ENCODE peak calls at places on chromosomes 1 and 21, in four cellular contexts. One of them, this sample, is unnamed.

GRCh38 chr1:116323419-116323987 is 49.5 kb upstream of the ATP1A1 start:
- DNase-seq in fibroblast of lung: no peak
- DNase-seq in neuronal stem cell: no peak
- DNase-seq in SK-N-SH: no peak
- DNase-seq in this sample: no peak

GRCh38 chr1:20742671-20743070 is 10.2 kb upstream of the SH2D5 start:
- DNase-seq in fibroblast of lung: no peak
- DNase-seq in neuronal stem cell: no peak
- DNase-seq in SK-N-SH: no peak
- DNase-seq in this sample: no peak

GRCh38 chr1:99728494-99729235 is 37.8 kb downstream of the FRRS1 start:
- DNase-seq in fibroblast of lung: peak; percentile 28
- DNase-seq in neuronal stem cell: no peak
- DNase-seq in SK-N-SH: peak; percentile 22
- DNase-seq in this sample: peak; percentile 74

GRCh38 chr1:169013821-169014220 is 92.7 kb upstream of the ATP1B1 start:
- DNase-seq in fibroblast of lung: no peak
- DNase-seq in neuronal stem cell: no peak
- DNase-seq in SK-N-SH: no peak
- DNase-seq in this sample: no peak

GRCh38 chr1:99180915-99181314 is 83.4 kb upstream of the PLPPR4 start:
- DNase-seq in fibroblast of lung: no peak
- DNase-seq in neuronal stem cell: no peak
- DNase-seq in SK-N-SH: peak; percentile 40
- DNase-seq in this sample: no peak

GRCh38 chr1:238061967-238062613 is 171.4 kb upstream of the ZP4 start:
- DNase-seq in fibroblast of lung: peak; percentile 86
- DNase-seq in neuronal stem cell: no peak
- DNase-seq in SK-N-SH: no peak
- DNase-seq in this sample: no peak

GRCh38 chr21:41895643-41896493 is 16.7 kb upstream of the PRDM15 start:
- DNase-seq in fibroblast of lung: peak; percentile 33
- DNase-seq in neuronal stem cell: no peak
- DNase-seq in SK-N-SH: no peak
- DNase-seq in this sample: peak; percentile 29

GRCh38 chr1:185375583-185375982 is 58.5 kb upstream of the IVNS1ABP start:
- DNase-seq in fibroblast of lung: no peak
- DNase-seq in neuronal stem cell: no peak
- DNase-seq in SK-N-SH: no peak
- DNase-seq in this sample: peak; percentile 36

GRCh38 chr1:99503276-99503747 is 142.6 kb upstream of the PALMD start:
- DNase-seq in fibroblast of lung: peak; percentile 67
- DNase-seq in neuronal stem cell: no peak
- DNase-seq in SK-N-SH: no peak
- DNase-seq in this sample: no peak

GRCh38 chr1:38624341-38625039 is 235.1 kb downstream of the RRAGC start:
- DNase-seq in fibroblast of lung: no peak
- DNase-seq in neuronal stem cell: no peak
- DNase-seq in SK-N-SH: no peak
- DNase-seq in this sample: no peak

GRCh38 chr1:43367904-43368645 is at the start of gene ELOVL1:
- DNase-seq in fibroblast of lung: peak; percentile 84
- DNase-seq in neuronal stem cell: peak; percentile 83
- DNase-seq in SK-N-SH: peak; percentile 99
- DNase-seq in this sample: peak; percentile 89

GRCh38 chr1:228268891-228269285 is 61.0 kb downstream of the OBSCN start:
- DNase-seq in fibroblast of lung: no peak
- DNase-seq in neuronal stem cell: no peak
- DNase-seq in SK-N-SH: peak; percentile 32
- DNase-seq in this sample: no peak

GRCh38 chr1:35001743-35002142 is 16.6 kb upstream of the TMEM35B start:
- DNase-seq in fibroblast of lung: peak; percentile 81
- DNase-seq in neuronal stem cell: no peak
- DNase-seq in SK-N-SH: no peak
- DNase-seq in this sample: no peak

GRCh38 chr1:232557661-232558260 is 72.2 kb downstream of the SIPA1L2 start:
- DNase-seq in fibroblast of lung: no peak
- DNase-seq in neuronal stem cell: no peak
- DNase-seq in SK-N-SH: no peak
- DNase-seq in this sample: no peak

GRCh38 chr1:46643368-46643775 is 24.8 kb downstream of the ATPAF1 start:
- DNase-seq in fibroblast of lung: peak; percentile 92
- DNase-seq in neuronal stem cell: no peak
- DNase-seq in SK-N-SH: no peak
- DNase-seq in this sample: peak; percentile 54

GRCh38 chr1:53298163-53298685 is 29.6 kb downstream of the LRP8 start:
- DNase-seq in fibroblast of lung: no peak
- DNase-seq in neuronal stem cell: no peak
- DNase-seq in SK-N-SH: no peak
- DNase-seq in this sample: no peak

GRCh38 chr21:45590726-45591618 is 48.7 kb upstream of the SLC19A1 start:
- DNase-seq in fibroblast of lung: no peak
- DNase-seq in neuronal stem cell: no peak
- DNase-seq in SK-N-SH: no peak
- DNase-seq in this sample: no peak

GRCh38 chr1:208010487-208011079 is 99.7 kb upstream of the CD34 start:
- DNase-seq in fibroblast of lung: peak; percentile 71
- DNase-seq in neuronal stem cell: no peak
- DNase-seq in SK-N-SH: no peak
- DNase-seq in this sample: no peak

GRCh38 chr1:216612291-216612690 is 110.9 kb downstream of the ESRRG start:
- DNase-seq in fibroblast of lung: no peak
- DNase-seq in neuronal stem cell: no peak
- DNase-seq in SK-N-SH: no peak
- DNase-seq in this sample: no peak

GRCh38 chr1:151946366-151946764 is 37.1 kb upstream of the THEM4 start:
- DNase-seq in fibroblast of lung: peak; percentile 54
- DNase-seq in neuronal stem cell: no peak
- DNase-seq in SK-N-SH: no peak
- DNase-seq in this sample: no peak

GRCh38 chr1:228345201-228345930 is 61.3 kb downstream of the TRIM11 start:
- DNase-seq in fibroblast of lung: no peak
- DNase-seq in neuronal stem cell: no peak
- DNase-seq in SK-N-SH: no peak
- DNase-seq in this sample: no peak

GRCh38 chr1:28915036-28915895 is 897 bp downstream of the EPB41 start:
- DNase-seq in fibroblast of lung: peak; percentile 56
- DNase-seq in neuronal stem cell: peak; percentile 45
- DNase-seq in SK-N-SH: peak; percentile 44
- DNase-seq in this sample: peak; percentile 59

GRCh38 chr1:182702826-182703524 is 18.6 kb upstream of the RGS8 start:
- DNase-seq in fibroblast of lung: no peak
- DNase-seq in neuronal stem cell: no peak
- DNase-seq in SK-N-SH: peak; percentile 58
- DNase-seq in this sample: no peak

GRCh38 chr21:42201615-42202161 is 17.3 kb upstream of the ABCG1 start:
- DNase-seq in fibroblast of lung: no peak
- DNase-seq in neuronal stem cell: no peak
- DNase-seq in SK-N-SH: no peak
- DNase-seq in this sample: no peak

GRCh38 chr1:235984041-235984820 is 80.7 kb downstream of the NID1 start:
- DNase-seq in fibroblast of lung: peak; percentile 85
- DNase-seq in neuronal stem cell: no peak
- DNase-seq in SK-N-SH: no peak
- DNase-seq in this sample: peak; percentile 92

GRCh38 chr1:248824301-248824700 is 1.4 kb downstream of the SH3BP5L start:
- DNase-seq in fibroblast of lung: no peak
- DNase-seq in neuronal stem cell: no peak
- DNase-seq in SK-N-SH: no peak
- DNase-seq in this sample: no peak

GRCh38 chr1:248822148-248823032 is 3.3 kb downstream of the SH3BP5L start:
- DNase-seq in fibroblast of lung: peak; percentile 40
- DNase-seq in neuronal stem cell: no peak
- DNase-seq in SK-N-SH: no peak
- DNase-seq in this sample: no peak

GRCh38 chr1:248824701-248825100 is 1.0 kb downstream of the SH3BP5L start:
- DNase-seq in fibroblast of lung: no peak
- DNase-seq in neuronal stem cell: no peak
- DNase-seq in SK-N-SH: no peak
- DNase-seq in this sample: no peak

GRCh38 chr1:248825136-248825535 is 579 bp downstream of the SH3BP5L start:
- DNase-seq in fibroblast of lung: no peak
- DNase-seq in neuronal stem cell: no peak
- DNase-seq in SK-N-SH: no peak
- DNase-seq in this sample: no peak

DNA sequence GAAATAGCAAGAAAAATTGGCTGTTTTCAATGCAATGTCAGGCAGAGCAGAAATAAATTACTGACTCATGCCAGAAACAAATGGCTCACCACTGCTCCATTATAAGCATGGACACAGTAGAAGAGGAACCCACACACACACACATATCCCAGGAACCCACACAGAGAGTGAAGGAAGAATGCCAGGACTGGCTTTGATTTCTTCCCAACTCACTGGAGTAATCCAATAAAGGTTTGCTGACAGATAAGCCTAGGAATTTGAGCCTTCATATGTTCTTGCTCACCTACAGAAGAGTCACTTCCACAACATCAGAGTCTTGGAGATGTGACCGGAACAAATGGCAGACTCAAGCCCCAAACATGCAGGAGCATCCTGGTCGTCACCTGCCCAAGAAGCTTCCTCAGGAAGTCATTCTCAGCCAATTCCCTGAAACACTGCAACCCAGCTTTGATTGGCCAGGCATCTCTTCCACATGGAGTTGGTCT is 2.2 kb downstream of the SH3BP5L start:
- DNase-seq in fibroblast of lung: peak; percentile 96
- DNase-seq in neuronal stem cell: no peak
- DNase-seq in SK-N-SH: no peak
- DNase-seq in this sample: no peak
- H3K4me3 ChIP-seq in fibroblast of lung: peak overlapping the region; percentile 24
- H3K4me3 ChIP-seq in neuronal stem cell: no peak overlapping the region
- H3K4me3 ChIP-seq in SK-N-SH: peak overlapping the region; percentile 72
- H3K4me3 ChIP-seq in this sample: no peak overlapping the region

DNA sequence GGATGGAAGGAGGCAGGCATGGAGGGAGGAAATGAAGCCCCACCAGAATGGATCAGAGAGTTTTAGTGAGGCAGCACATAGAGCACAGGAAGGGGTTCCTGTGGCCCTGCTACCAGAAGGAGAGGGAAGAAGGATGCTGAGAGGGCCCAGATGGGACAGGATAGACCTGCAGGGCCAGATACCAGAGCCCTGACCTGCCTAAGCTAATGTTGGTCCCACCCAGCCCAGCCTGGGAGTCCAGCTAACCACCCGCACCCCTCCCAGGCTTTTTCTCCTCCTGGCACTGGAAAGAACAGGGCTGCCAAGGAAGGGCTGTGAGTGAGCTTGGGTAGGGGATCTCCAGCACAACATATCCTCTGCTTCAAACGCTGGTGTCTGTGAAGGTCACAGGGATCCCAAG is 6.9 kb downstream of the NECTIN4 start:
- DNase-seq in fibroblast of lung: no peak
- DNase-seq in neuronal stem cell: no peak
- DNase-seq in SK-N-SH: no peak
- DNase-seq in this sample: no peak
- H3K9ac ChIP-seq in fibroblast of lung: no peak overlapping the region
- H3K9ac ChIP-seq in neuronal stem cell: no peak overlapping the region
- H3K9ac ChIP-seq in SK-N-SH: no peak overlapping the region
- H3K9ac ChIP-seq in this sample: no peak overlapping the region

DNA sequence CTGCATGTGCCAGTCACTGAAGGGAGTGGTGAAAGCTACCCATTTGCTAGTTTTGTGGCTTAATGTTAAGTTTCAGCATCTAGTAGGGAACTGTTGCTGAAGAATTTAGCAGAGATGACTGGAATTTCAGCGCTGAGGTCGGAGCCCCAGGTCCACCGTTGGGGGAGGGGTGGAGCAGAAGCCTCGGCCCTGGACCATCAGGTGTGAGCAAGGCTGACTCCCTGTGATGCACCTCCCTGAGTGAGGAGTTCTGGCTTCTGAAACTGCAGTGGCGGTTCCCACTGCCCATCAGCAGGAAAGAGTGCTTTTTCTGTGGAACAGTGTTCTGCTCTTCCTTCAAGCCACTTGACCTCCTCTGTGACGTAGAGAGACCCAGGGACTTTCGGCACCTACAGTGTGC is 1.3 kb downstream of the NOS1AP start:
- DNase-seq in fibroblast of lung: no peak
- DNase-seq in neuronal stem cell: no peak
- DNase-seq in SK-N-SH: no peak
- DNase-seq in this sample: peak; percentile 12
- H3K4me3 ChIP-seq in fibroblast of lung: no peak overlapping the region
- H3K4me3 ChIP-seq in neuronal stem cell: peak overlapping the region; percentile 97
- H3K4me3 ChIP-seq in SK-N-SH: no peak overlapping the region
- H3K4me3 ChIP-seq in this sample: peak overlapping the region; percentile 61

DNA sequence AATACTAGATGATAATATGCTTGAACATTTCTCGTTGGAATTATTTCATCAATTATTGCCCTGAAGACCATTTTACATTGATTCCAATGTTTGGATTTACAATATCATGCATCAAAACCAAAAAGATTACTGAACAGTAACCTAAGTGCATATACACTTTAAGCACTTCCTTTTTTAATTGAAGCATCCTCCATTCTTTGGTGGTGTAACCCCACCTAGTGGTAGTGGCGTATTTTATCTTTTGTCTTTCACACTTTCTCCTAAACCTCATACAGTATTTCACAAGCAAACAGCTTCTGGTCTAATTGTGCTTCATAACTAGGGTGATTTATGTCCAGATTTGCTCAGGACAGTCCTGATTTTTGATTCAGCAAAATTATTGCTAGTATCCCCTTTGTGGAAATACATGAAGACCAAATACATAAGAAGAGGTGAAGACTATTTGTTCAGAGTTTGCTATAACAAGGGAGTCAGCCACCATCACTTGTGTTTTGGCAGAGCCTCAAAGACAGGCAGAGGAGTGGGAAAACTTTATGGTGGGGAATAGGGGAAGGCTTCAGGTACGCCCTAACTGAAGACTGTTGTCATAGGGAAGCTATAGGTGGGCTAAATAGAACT is 3.4 kb upstream of the NVL start:
- DNase-seq in fibroblast of lung: peak; percentile 46
- DNase-seq in neuronal stem cell: no peak
- DNase-seq in SK-N-SH: peak; percentile 57
- DNase-seq in this sample: peak; percentile 80
- H3K9ac ChIP-seq in fibroblast of lung: no peak overlapping the region
- H3K9ac ChIP-seq in neuronal stem cell: no peak overlapping the region
- H3K9ac ChIP-seq in SK-N-SH: peak overlapping the region; percentile 61
- H3K9ac ChIP-seq in this sample: no peak overlapping the region

DNA sequence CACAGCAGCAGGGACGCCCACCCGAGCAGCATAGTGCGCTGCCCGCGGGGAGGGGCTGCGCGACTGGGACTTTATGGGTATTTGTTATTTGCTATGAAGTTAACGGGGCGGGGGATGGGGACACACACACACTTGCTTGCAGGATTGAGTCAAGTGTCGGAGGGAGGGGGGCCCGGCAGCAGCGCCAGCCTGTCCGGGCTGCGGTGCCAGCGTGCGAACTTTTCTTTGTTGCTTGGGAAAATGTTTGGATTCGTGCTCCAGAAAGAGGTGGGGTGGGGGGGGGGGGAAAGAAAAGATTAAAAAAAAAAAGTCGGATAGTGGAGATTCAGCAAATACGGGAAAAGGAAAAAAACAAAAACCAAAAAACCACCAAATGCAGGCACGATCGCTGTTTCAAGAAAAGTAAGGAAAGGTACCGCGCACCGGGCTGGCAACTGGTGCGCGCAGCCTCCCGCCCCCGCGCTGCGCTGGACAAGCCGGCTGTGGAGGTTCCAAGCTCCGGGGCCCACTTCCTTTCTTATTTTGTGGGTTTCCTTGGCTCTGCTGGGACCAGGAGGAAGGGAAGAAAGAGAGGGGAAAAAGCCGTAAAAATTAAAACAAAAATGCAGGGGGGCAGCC is 419 bp downstream of the ADAMTS5 start:
- DNase-seq in fibroblast of lung: peak; percentile 19
- DNase-seq in neuronal stem cell: no peak
- DNase-seq in SK-N-SH: no peak
- DNase-seq in this sample: no peak
- H3K4me3 ChIP-seq in fibroblast of lung: peak overlapping the region; percentile 80
- H3K4me3 ChIP-seq in neuronal stem cell: peak overlapping the region; percentile 80
- H3K4me3 ChIP-seq in SK-N-SH: peak overlapping the region; percentile 77
- H3K4me3 ChIP-seq in this sample: peak overlapping the region; percentile 7

GRCh38 chr1:225944951-225945350 is 3.9 kb upstream of the LEFTY2 start:
- DNase-seq in fibroblast of lung: no peak
- DNase-seq in neuronal stem cell: no peak
- DNase-seq in SK-N-SH: no peak
- DNase-seq in this sample: no peak
- H3K9ac ChIP-seq in fibroblast of lung: no peak overlapping the region
- H3K9ac ChIP-seq in neuronal stem cell: peak overlapping the region; percentile 1
- H3K9ac ChIP-seq in SK-N-SH: no peak overlapping the region
- H3K9ac ChIP-seq in this sample: no peak overlapping the region

This sample was measured in endothelial cell of umbilical vein.